ENCODE peak calls at places on chromosomes 2 and 18, in ten cellular contexts. One of them, this sample, is unnamed.

GRCh38 chr2:37647941-37648315 is 23.5 kb downstream of the CDC42EP3 start:
- DNase-seq in adipocyte: no peak
- DNase-seq in activated CD4-positive, CD25-positive, alpha-beta regulatory T cell: no peak
- DNase-seq in fibroblast of lung: no peak
- DNase-seq in hepatic stellate cell: no peak
- DNase-seq in ovary: no peak
- DNase-seq in stimulated activated CD4-positive, alpha-beta T cell treated with anti-CD3 and anti-CD28 coated beads, Interleukin-2, amount 100 ng/mL, for 48 hours: no peak
- DNase-seq in posterior vena cava: no peak
- DNase-seq in GM12865: no peak
- DNase-seq in glomerular endothelial cell: no peak
- DNase-seq in this sample: no peak

GRCh38 chr2:74778381-74779371 is 55.3 kb upstream of the HK2 start:
- DNase-seq in stimulated activated CD4-positive, alpha-beta T cell treated with anti-CD3 and anti-CD28 coated beads, Interleukin-2, amount 100 ng/mL, for 48 hours: no peak
- DNase-seq in glomerular endothelial cell: no peak
- DNase-seq in ovary: no peak
- DNase-seq in GM12865: no peak
- DNase-seq in hepatic stellate cell: peak
- DNase-seq in posterior vena cava: no peak
- DNase-seq in adipocyte: no peak
- DNase-seq in fibroblast of lung: no peak
- DNase-seq in activated CD4-positive, CD25-positive, alpha-beta regulatory T cell: no peak
- DNase-seq in this sample: peak

GRCh38 chr2:36633470-36634092 is 35.6 kb upstream of the FEZ2 start:
- DNase-seq in GM12865: no peak
- DNase-seq in glomerular endothelial cell: no peak
- DNase-seq in posterior vena cava: no peak
- DNase-seq in ovary: no peak
- DNase-seq in adipocyte: no peak
- DNase-seq in activated CD4-positive, CD25-positive, alpha-beta regulatory T cell: no peak
- DNase-seq in fibroblast of lung: peak
- DNase-seq in hepatic stellate cell: no peak
- DNase-seq in stimulated activated CD4-positive, alpha-beta T cell treated with anti-CD3 and anti-CD28 coated beads, Interleukin-2, amount 100 ng/mL, for 48 hours: no peak
- DNase-seq in this sample: no peak

GRCh38 chr2:49490710-49491109 is 336.4 kb upstream of the FSHR start:
- DNase-seq in stimulated activated CD4-positive, alpha-beta T cell treated with anti-CD3 and anti-CD28 coated beads, Interleukin-2, amount 100 ng/mL, for 48 hours: peak
- DNase-seq in ovary: no peak
- DNase-seq in GM12865: peak
- DNase-seq in fibroblast of lung: no peak
- DNase-seq in glomerular endothelial cell: no peak
- DNase-seq in activated CD4-positive, CD25-positive, alpha-beta regulatory T cell: no peak
- DNase-seq in hepatic stellate cell: no peak
- DNase-seq in posterior vena cava: no peak
- DNase-seq in adipocyte: no peak
- DNase-seq in this sample: no peak

GRCh38 chr2:56713161-56713676 is 529.4 kb downstream of the CCDC85A start:
- DNase-seq in GM12865: no peak
- DNase-seq in activated CD4-positive, CD25-positive, alpha-beta regulatory T cell: no peak
- DNase-seq in posterior vena cava: no peak
- DNase-seq in stimulated activated CD4-positive, alpha-beta T cell treated with anti-CD3 and anti-CD28 coated beads, Interleukin-2, amount 100 ng/mL, for 48 hours: no peak
- DNase-seq in fibroblast of lung: peak
- DNase-seq in glomerular endothelial cell: no peak
- DNase-seq in hepatic stellate cell: peak
- DNase-seq in ovary: no peak
- DNase-seq in adipocyte: peak
- DNase-seq in this sample: no peak

GRCh38 chr18:79970419-79971133 is 6.1 kb downstream of the HSBP1L1 start:
- DNase-seq in posterior vena cava: peak
- DNase-seq in hepatic stellate cell: no peak
- DNase-seq in adipocyte: no peak
- DNase-seq in glomerular endothelial cell: no peak
- DNase-seq in stimulated activated CD4-positive, alpha-beta T cell treated with anti-CD3 and anti-CD28 coated beads, Interleukin-2, amount 100 ng/mL, for 48 hours: no peak
- DNase-seq in fibroblast of lung: no peak
- DNase-seq in ovary: no peak
- DNase-seq in activated CD4-positive, CD25-positive, alpha-beta regulatory T cell: no peak
- DNase-seq in GM12865: no peak
- DNase-seq in this sample: no peak

GRCh38 chr2:241774419-241775222 is 2.0 kb upstream of the GAL3ST2 start:
- DNase-seq in adipocyte: peak
- DNase-seq in GM12865: no peak
- DNase-seq in activated CD4-positive, CD25-positive, alpha-beta regulatory T cell: no peak
- DNase-seq in glomerular endothelial cell: no peak
- DNase-seq in hepatic stellate cell: peak
- DNase-seq in ovary: no peak
- DNase-seq in posterior vena cava: peak
- DNase-seq in fibroblast of lung: peak
- DNase-seq in stimulated activated CD4-positive, alpha-beta T cell treated with anti-CD3 and anti-CD28 coated beads, Interleukin-2, amount 100 ng/mL, for 48 hours: no peak
- DNase-seq in this sample: no peak

GRCh38 chr2:239939736-239940483 is 85.2 kb downstream of the NDUFA10 start:
- DNase-seq in GM12865: no peak
- DNase-seq in posterior vena cava: peak
- DNase-seq in ovary: no peak
- DNase-seq in activated CD4-positive, CD25-positive, alpha-beta regulatory T cell: no peak
- DNase-seq in stimulated activated CD4-positive, alpha-beta T cell treated with anti-CD3 and anti-CD28 coated beads, Interleukin-2, amount 100 ng/mL, for 48 hours: no peak
- DNase-seq in glomerular endothelial cell: no peak
- DNase-seq in hepatic stellate cell: no peak
- DNase-seq in adipocyte: no peak
- DNase-seq in fibroblast of lung: no peak
- DNase-seq in this sample: no peak

GRCh38 chr18:40877096-40877495 is 1077.9 kb upstream of the PIK3C3 start:
- DNase-seq in posterior vena cava: no peak
- DNase-seq in fibroblast of lung: peak
- DNase-seq in hepatic stellate cell: peak
- DNase-seq in glomerular endothelial cell: peak
- DNase-seq in stimulated activated CD4-positive, alpha-beta T cell treated with anti-CD3 and anti-CD28 coated beads, Interleukin-2, amount 100 ng/mL, for 48 hours: no peak
- DNase-seq in adipocyte: peak
- DNase-seq in ovary: no peak
- DNase-seq in activated CD4-positive, CD25-positive, alpha-beta regulatory T cell: no peak
- DNase-seq in GM12865: no peak
- DNase-seq in this sample: no peak

GRCh38 chr2:100876231-100876860 is 56.4 kb downstream of the NPAS2 start:
- DNase-seq in ovary: no peak
- DNase-seq in hepatic stellate cell: no peak
- DNase-seq in stimulated activated CD4-positive, alpha-beta T cell treated with anti-CD3 and anti-CD28 coated beads, Interleukin-2, amount 100 ng/mL, for 48 hours: no peak
- DNase-seq in posterior vena cava: no peak
- DNase-seq in activated CD4-positive, CD25-positive, alpha-beta regulatory T cell: no peak
- DNase-seq in glomerular endothelial cell: no peak
- DNase-seq in adipocyte: no peak
- DNase-seq in fibroblast of lung: peak
- DNase-seq in GM12865: no peak
- DNase-seq in this sample: no peak

GRCh38 chr2:45000921-45001628 is 8.2 kb downstream of the SIX2 start:
- DNase-seq in activated CD4-positive, CD25-positive, alpha-beta regulatory T cell: no peak
- DNase-seq in fibroblast of lung: no peak
- DNase-seq in glomerular endothelial cell: no peak
- DNase-seq in hepatic stellate cell: peak
- DNase-seq in stimulated activated CD4-positive, alpha-beta T cell treated with anti-CD3 and anti-CD28 coated beads, Interleukin-2, amount 100 ng/mL, for 48 hours: no peak
- DNase-seq in adipocyte: peak
- DNase-seq in GM12865: no peak
- DNase-seq in ovary: no peak
- DNase-seq in posterior vena cava: no peak
- DNase-seq in this sample: no peak

GRCh38 chr2:238900511-238900910 is 52.6 kb downstream of the TWIST2 start:
- DNase-seq in glomerular endothelial cell: no peak
- DNase-seq in ovary: no peak
- DNase-seq in GM12865: no peak
- DNase-seq in fibroblast of lung: peak
- DNase-seq in activated CD4-positive, CD25-positive, alpha-beta regulatory T cell: no peak
- DNase-seq in adipocyte: peak
- DNase-seq in posterior vena cava: peak
- DNase-seq in hepatic stellate cell: no peak
- DNase-seq in stimulated activated CD4-positive, alpha-beta T cell treated with anti-CD3 and anti-CD28 coated beads, Interleukin-2, amount 100 ng/mL, for 48 hours: no peak
- DNase-seq in this sample: no peak

GRCh38 chr2:58930541-58930940 is 689.4 kb upstream of the FANCL start:
- DNase-seq in GM12865: no peak
- DNase-seq in fibroblast of lung: peak
- DNase-seq in activated CD4-positive, CD25-positive, alpha-beta regulatory T cell: no peak
- DNase-seq in stimulated activated CD4-positive, alpha-beta T cell treated with anti-CD3 and anti-CD28 coated beads, Interleukin-2, amount 100 ng/mL, for 48 hours: no peak
- DNase-seq in glomerular endothelial cell: no peak
- DNase-seq in adipocyte: no peak
- DNase-seq in ovary: no peak
- DNase-seq in posterior vena cava: no peak
- DNase-seq in hepatic stellate cell: no peak
- DNase-seq in this sample: no peak

This sample was measured in tibial artery.